ENCODE peak calls at places on chromosomes 11 and 22, in eight cellular contexts. M, A, X, Y, Q, P, R and V are unnamed samples.

GRCh38 chr11:91790346-91790745 is 434.3 kb upstream of the FAT3 start:
- DNase-seq in A (no peak), P (no peak), Y (no peak), R (no peak), Q (no peak), M (no peak), X (peak; percentile 52), V (no peak)

GRCh38 chr11:14584595-14584994 is 59.0 kb upstream of the PDE3B start:
- DNase-seq in M (no peak), A (no peak), X (peak; percentile 26), Q (no peak), P (no peak), Y (no peak), R (no peak), V (no peak)

GRCh38 chr11:74069146-74070046 is 60.5 kb upstream of the UCP3 start:
- DNase-seq in Y (peak; percentile 55), Q (no peak), X (no peak), A (no peak), P (no peak), R (no peak), M (no peak), V (no peak)

GRCh38 chr11:47857485-47858168 is 9.5 kb upstream of the NUP160 start:
- DNase-seq in P (no peak), M (no peak), Y (no peak), R (no peak), Q (no peak), A (no peak), X (no peak), V (no peak)

GRCh38 chr11:73004088-73004487 is 138.0 kb downstream of the FCHSD2 start:
- DNase-seq in M (no peak), X (no peak), R (no peak), P (no peak), Y (no peak), Q (no peak), A (no peak), V (no peak)

GRCh38 chr22:32864596-32864995 is 63.1 kb downstream of the TIMP3 start:
- DNase-seq in R (no peak), A (no peak), M (no peak), P (no peak), Q (no peak), X (no peak), Y (no peak), V (no peak)

GRCh38 chr11:8905528-8906165 is 5.3 kb upstream of the AKIP1 start:
- DNase-seq in P (peak; percentile 38), X (no peak), A (no peak), M (no peak), Y (peak; percentile 91), R (no peak), Q (no peak), V (peak; percentile 67)

GRCh38 chr11:12043959-12044772 is 35.7 kb upstream of the DKK3 start:
- DNase-seq in Y (peak; percentile 97), X (peak; percentile 84), P (peak; percentile 95), R (peak; percentile 100), A (peak; percentile 81), Q (peak; percentile 72), M (peak; percentile 84), V (peak; percentile 90)

GRCh38 chr11:13944016-13944415 is 18.5 kb upstream of the SPON1 start:
- DNase-seq in X (no peak), R (no peak), Q (no peak), P (no peak), Y (no peak), A (no peak), M (no peak), V (no peak)

GRCh38 chr11:83655996-83656395 is 369.8 kb upstream of the CCDC90B start:
- DNase-seq in Q (no peak), X (no peak), M (no peak), P (no peak), Y (no peak), R (no peak), A (no peak), V (no peak)

GRCh38 chr11:96228472-96228871 is 114.5 kb downstream of the MAML2 start:
- DNase-seq in R (peak; percentile 82), M (peak; percentile 49), Y (peak; percentile 86), P (peak; percentile 93), X (no peak), A (peak; percentile 71), Q (peak; percentile 65), V (no peak)

GRCh38 chr11:12675951-12676711 is 1.9 kb downstream of the TEAD1 start:
- DNase-seq in P (no peak), R (no peak), Q (no peak), A (no peak), X (peak; percentile 44), M (no peak), Y (peak; percentile 55), V (no peak)

GRCh38 chr22:24827305-24827704 is 21.3 kb downstream of the SGSM1 start:
- DNase-seq in X (no peak), Q (no peak), Y (no peak), P (no peak), A (no peak), M (peak; percentile 70), R (no peak), V (no peak)

GRCh38 chr11:113387605-113388211 is at the start of gene ANKK1:
- DNase-seq in X (peak; percentile 35), R (no peak), Y (no peak), Q (no peak), M (no peak), P (no peak), A (no peak), V (no peak)

GRCh38 chr11:762421-763072 is 14.7 kb downstream of the GATD1 start:
- DNase-seq in M (peak; percentile 58), R (no peak), P (no peak), A (no peak), Y (peak; percentile 89), X (no peak), Q (no peak), V (peak; percentile 57)

GRCh38 chr22:20424553-20424936 is 13.1 kb downstream of the SCARF2 start:
- DNase-seq in R (no peak), M (no peak), X (no peak), P (no peak), Q (no peak), Y (no peak), A (no peak), V (no peak)

GRCh38 chr22:42649261-42650056 is at the start of gene CYB5R3:
- DNase-seq in R (no peak), M (peak; percentile 88), A (peak; percentile 88), Q (peak; percentile 89), X (peak; percentile 86), P (no peak), Y (peak; percentile 85), V (no peak)

GRCh38 chr22:42648368-42649260 is 578 bp downstream of the CYB5R3 start:
- DNase-seq in Q (peak; percentile 74), X (no peak), Y (peak; percentile 51), R (no peak), P (no peak), A (peak; percentile 61), M (peak; percentile 80), V (no peak)

GRCh38 chr22:42645938-42646568 is 3.1 kb downstream of the CYB5R3 start:
- DNase-seq in M (no peak), X (no peak), P (no peak), Y (no peak), A (no peak), R (no peak), Q (no peak), V (no peak)

GRCh38 chr22:42646569-42647525 is 2.3 kb downstream of the CYB5R3 start:
- DNase-seq in P (no peak), A (peak; percentile 84), X (peak; percentile 49), Y (peak; percentile 33), R (no peak), M (no peak), Q (peak; percentile 83), V (no peak)

GRCh38 chr22:42648017-42648367 is 1.2 kb downstream of the CYB5R3 start:
- DNase-seq in Y (no peak), R (no peak), A (no peak), X (no peak), Q (no peak), P (no peak), M (no peak), V (no peak)
- H3K4me3 ChIP-seq in Y (peak overlapping the region; percentile 98), R (peak overlapping the region; percentile 94), A (peak overlapping the region; percentile 84), X (peak overlapping the region; percentile 100), Q (peak overlapping the region; percentile 78), P (peak overlapping the region; percentile 83), M (peak overlapping the region; percentile 86), V (peak overlapping the region; percentile 86)

GRCh38 chr22:34080501-34080900 is 160.2 kb upstream of the LARGE1 start:
- DNase-seq in Y (peak; percentile 1), R (no peak), X (no peak), M (no peak), P (no peak), A (no peak), Q (no peak), V (no peak)
- TF ChIP-seq CTCF in Y (no peak), R (no peak), X (no peak), M (no peak), P (no peak), A (no peak), Q (no peak), V (no peak)

GRCh38 chr11:64998690-64999431 is 2.1 kb upstream of the BATF2 start:
- DNase-seq in P (no peak), Q (no peak), R (no peak), M (no peak), Y (no peak), X (no peak), A (no peak), V (no peak)

GRCh38 chr11:64999478-64999877 is 2.7 kb upstream of the BATF2 start:
- DNase-seq in X (no peak), P (no peak), R (no peak), Q (no peak), A (no peak), M (no peak), Y (no peak), V (no peak)

GRCh38 chr11:64996327-64996709 is 453 bp downstream of the BATF2 start:
- DNase-seq in M (no peak), R (no peak), Y (no peak), Q (no peak), P (no peak), X (no peak), A (no peak), V (no peak)

GRCh38 chr11:64996710-64997380 is at the start of gene BATF2:
- DNase-seq in X (peak; percentile 76), R (no peak), Q (peak; percentile 70), Y (peak; percentile 73), P (no peak), A (peak; percentile 82), M (peak; percentile 89), V (peak; percentile 28)

GRCh38 chr11:64998141-64998540 is 1.4 kb upstream of the BATF2 start:
- DNase-seq in Y (no peak), X (no peak), Q (no peak), A (no peak), M (no peak), R (no peak), P (no peak), V (no peak)
- H3K4me3 ChIP-seq in Y (no peak overlapping the region), X (no peak overlapping the region), Q (no peak overlapping the region), A (no peak overlapping the region), M (no peak overlapping the region), R (no peak overlapping the region), P (no peak overlapping the region), V (no peak overlapping the region)

DNA sequence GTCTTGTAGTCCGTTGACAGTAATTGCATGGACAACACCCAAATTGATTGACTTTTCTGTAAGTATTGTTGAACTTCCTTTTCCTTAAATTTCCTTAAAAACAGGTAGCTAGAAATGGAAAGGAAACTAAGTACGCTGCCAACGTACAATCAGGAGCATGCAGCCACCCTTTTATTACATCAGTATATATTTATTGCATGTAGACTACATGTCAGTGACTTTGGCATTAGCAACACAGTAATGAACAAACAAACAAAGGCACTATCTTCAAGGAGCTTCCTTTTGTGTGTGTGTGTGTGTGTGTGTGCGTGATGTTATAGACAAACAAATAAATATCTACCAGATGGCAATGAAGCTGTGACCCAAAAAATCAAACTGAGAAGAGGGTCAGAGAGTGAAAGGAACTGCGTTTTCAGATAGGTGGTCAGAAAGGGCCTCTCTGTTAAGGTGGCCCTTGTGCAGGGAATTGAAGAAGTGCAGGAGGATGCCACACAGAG is at the start of gene OR9Q1:
- DNase-seq in A (no peak), P (no peak), Y (no peak), R (no peak), M (no peak), Q (no peak), X (no peak), V (no peak)
- TF ChIP-seq CTCF in A (no peak), P (no peak), Y (no peak), R (no peak), M (no peak), Q (no peak), X (no peak), V (no peak)